ENCODE peak calls at places on chromosomes 3 and 15, in nine cellular contexts. O, H, X, C, J, E, M, D and Q are unnamed samples.

GRCh38 chr15:70074380-70074779 is 23.3 kb downstream of the TLE3 start:
- DNase-seq in O (no peak), H (no peak), X (no peak), C (no peak), J (no peak), E (no peak), M (no peak), D (no peak), Q (no peak)

GRCh38 chr15:71093089-71094024 is 21.9 kb upstream of the THSD4 start:
- DNase-seq in O (peak), H (peak), X (no peak), C (peak), J (peak), E (peak), M (no peak), D (no peak), Q (no peak)

GRCh38 chr3:74465652-74466415 is 148.6 kb downstream of the CNTN3 start:
- DNase-seq in O (peak), H (no peak), X (no peak), C (peak), J (peak), E (peak), M (no peak), D (no peak), Q (no peak)

GRCh38 chr3:149376728-149377407 is 581 bp downstream of the TM4SF1 start:
- DNase-seq in O (peak), H (no peak), X (no peak), C (peak), J (peak), E (peak), M (no peak), D (no peak), Q (no peak)

GRCh38 chr3:167110906-167111305 is 269.2 kb downstream of the ZBBX start:
- DNase-seq in O (peak), H (no peak), X (no peak), C (no peak), J (no peak), E (no peak), M (no peak), D (no peak), Q (no peak)

GRCh38 chr3:47647550-47647949 is 68.9 kb upstream of the CSPG5 start:
- DNase-seq in O (no peak), H (no peak), X (no peak), C (no peak), J (no peak), E (no peak), M (no peak), D (no peak), Q (no peak)

GRCh38 chr15:80779658-80780415 is 667 bp downstream of the CEMIP start:
- DNase-seq in O (peak), H (no peak), X (no peak), C (peak), J (peak), E (peak), M (no peak), D (no peak), Q (no peak)

GRCh38 chr15:77457619-77458265 is 37.1 kb downstream of the HMG20A start:
- DNase-seq in O (peak), H (no peak), X (no peak), C (peak), J (peak), E (peak), M (no peak), D (no peak), Q (no peak)

GRCh38 chr15:83106994-83107840 is at the start of gene TM6SF1:
- DNase-seq in O (no peak), H (no peak), X (no peak), C (peak), J (no peak), E (no peak), M (peak), D (no peak), Q (no peak)

GRCh38 chr15:70294906-70295305 is 197.2 kb upstream of the TLE3 start:
- DNase-seq in O (no peak), H (no peak), X (no peak), C (no peak), J (no peak), E (no peak), M (no peak), D (no peak), Q (no peak)

GRCh38 chr3:111616417-111617105 is 21.4 kb upstream of the ZBED2 start:
- DNase-seq in O (peak), H (no peak), X (peak), C (peak), J (peak), E (no peak), M (no peak), D (no peak), Q (peak)

GRCh38 chr3:56702487-56703315 is 19.6 kb upstream of the TASOR start:
- DNase-seq in O (peak), H (peak), X (peak), C (peak), J (peak), E (peak), M (peak), D (peak), Q (peak)

GRCh38 chr3:37992271-37993066 is 1.9 kb downstream of the VILL start:
- DNase-seq in O (no peak), H (no peak), X (no peak), C (no peak), J (no peak), E (no peak), M (peak), D (no peak), Q (no peak)

GRCh38 chr15:82641129-82641798 is 5.9 kb downstream of the CPEB1 start:
- DNase-seq in O (no peak), H (no peak), X (no peak), C (no peak), J (no peak), E (no peak), M (no peak), D (no peak), Q (no peak)

GRCh38 chr15:68204776-68205557 is at the start of gene CALML4:
- DNase-seq in O (no peak), H (no peak), X (no peak), C (peak), J (peak), E (peak), M (peak), D (no peak), Q (no peak)

GRCh38 chr3:5079761-5080160 is 42.3 kb upstream of the ARL8B start:
- DNase-seq in O (no peak), H (no peak), X (no peak), C (no peak), J (no peak), E (no peak), M (no peak), D (no peak), Q (no peak)
- H3K4me3 ChIP-seq in O (no peak), H (no peak), X (no peak), C (no peak), J (no peak), E (no peak), M (no peak), D (no peak), Q (no peak)

GRCh38 chr15:52255008-52255407 is 40.6 kb downstream of the MYO5C start:
- DNase-seq in O (peak), H (no peak), X (no peak), C (peak), J (peak), E (peak), M (no peak), D (no peak), Q (no peak)
- H3K4me3 ChIP-seq in O (no peak), H (no peak), X (no peak), C (no peak), J (no peak), E (no peak), M (no peak), D (no peak), Q (no peak)

DNA sequence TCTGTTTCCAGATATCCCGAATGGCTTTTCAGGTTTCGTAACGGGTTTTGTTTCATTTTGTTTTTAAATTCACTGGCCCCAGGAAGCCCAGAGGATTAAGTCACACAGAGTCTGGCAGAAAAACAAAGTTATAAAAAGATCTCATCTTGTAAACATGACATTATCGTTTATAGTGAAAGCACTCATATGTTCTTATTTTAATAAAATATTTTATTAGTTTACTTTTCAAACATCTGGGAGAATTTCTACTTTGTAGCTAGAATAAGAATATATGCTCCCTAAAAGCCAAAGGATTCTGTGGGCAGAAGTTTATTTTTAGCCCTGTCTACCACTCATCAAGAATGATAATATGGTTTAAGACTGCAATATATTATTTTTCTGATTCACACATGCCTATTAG is 149.3 kb upstream of the SLC2A2 start:
- DNase-seq in O (peak), H (peak), X (no peak), C (peak), J (no peak), E (peak), M (no peak), D (peak), Q (no peak)
- H3K4me3 ChIP-seq in O (no peak), H (no peak), X (no peak), C (peak), J (no peak), E (peak), M (no peak), D (peak), Q (no peak)

GRCh38 chr3:126472277-126473006 is 3.2 kb downstream of the ZXDC start:
- DNase-seq in O (peak), H (peak), X (no peak), C (peak), J (peak), E (peak), M (peak), D (peak), Q (no peak)
- H3K4me3 ChIP-seq in O (no peak), H (no peak), X (no peak), C (peak), J (no peak), E (peak), M (no peak), D (peak), Q (no peak)

DNA sequence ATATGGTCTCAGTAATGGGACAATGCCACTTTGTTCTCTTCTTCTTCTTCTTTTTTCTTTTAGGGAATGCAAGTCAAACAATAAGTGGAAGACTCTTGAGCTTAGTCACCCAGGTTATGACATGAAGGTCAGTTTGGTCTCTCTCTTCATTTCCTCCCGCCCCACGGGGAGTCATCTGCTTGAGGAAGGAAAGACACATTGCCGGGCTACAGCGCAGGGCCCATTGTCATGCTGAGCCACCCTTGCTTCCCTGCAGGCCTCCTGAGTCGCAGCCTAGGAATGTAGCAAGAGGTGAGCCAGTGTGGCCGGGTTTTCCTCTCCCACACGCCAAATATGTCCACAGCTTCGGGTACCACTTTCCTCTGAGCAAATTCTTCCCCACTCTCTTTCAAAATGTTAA is 47.6 kb downstream of the RAP2B start:
- DNase-seq in O (peak), H (no peak), X (no peak), C (peak), J (peak), E (peak), M (no peak), D (no peak), Q (no peak)
- H3K4me3 ChIP-seq in O (no peak), H (no peak), X (no peak), C (no peak), J (no peak), E (no peak), M (no peak), D (no peak), Q (no peak)

DNA sequence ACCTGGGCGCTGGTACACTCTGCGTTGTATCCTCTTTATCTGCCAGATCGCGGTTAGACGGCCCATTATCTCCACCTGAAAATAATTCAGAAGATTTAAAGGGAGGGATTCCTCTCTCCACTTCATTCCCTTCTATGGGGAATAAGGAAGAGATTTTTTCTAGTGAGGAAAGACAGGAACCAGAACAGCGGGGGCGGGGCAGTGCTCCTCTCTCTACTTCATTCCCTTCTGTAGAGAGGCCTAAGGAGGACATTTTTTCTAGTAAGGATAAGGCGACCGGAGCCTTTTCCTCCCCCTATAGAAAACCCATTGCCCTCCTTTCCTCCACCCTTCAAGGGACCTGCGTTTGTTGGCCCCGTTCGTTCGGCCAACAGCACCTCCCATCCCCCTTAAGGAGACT is 8.3 kb upstream of the LIPH start:
- DNase-seq in O (no peak), H (no peak), X (no peak), C (no peak), J (no peak), E (no peak), M (no peak), D (no peak), Q (no peak)
- H3K4me3 ChIP-seq in O (no peak), H (no peak), X (no peak), C (no peak), J (no peak), E (no peak), M (no peak), D (no peak), Q (no peak)